ENCODE peak calls at places on chromosome 18, in five cellular contexts. One of them, this sample, is unnamed.

GRCh38 chr18:49794740-49795139 is 18.6 kb downstream of the ACAA2 start:
- DNase-seq in stomach: no peak
- DNase-seq in spleen: no peak
- DNase-seq in suprapubic skin: no peak
- DNase-seq in endothelial cell of umbilical vein: no peak
- DNase-seq in this sample: no peak

GRCh38 chr18:34659579-34660517 is 50.2 kb upstream of the DTNA start:
- DNase-seq in stomach: peak
- DNase-seq in spleen: peak
- DNase-seq in suprapubic skin: peak
- DNase-seq in endothelial cell of umbilical vein: peak
- DNase-seq in this sample: no peak

GRCh38 chr18:58541137-58541788 is 87.6 kb downstream of the ALPK2 start:
- DNase-seq in stomach: no peak
- DNase-seq in spleen: no peak
- DNase-seq in suprapubic skin: no peak
- DNase-seq in endothelial cell of umbilical vein: no peak
- DNase-seq in this sample: no peak

GRCh38 chr18:32439802-32440201 is 30.9 kb downstream of the GAREM1 start:
- DNase-seq in stomach: no peak
- DNase-seq in spleen: no peak
- DNase-seq in suprapubic skin: no peak
- DNase-seq in endothelial cell of umbilical vein: peak
- DNase-seq in this sample: no peak

GRCh38 chr18:44679056-44679911 is 1.4 kb upstream of the SETBP1 start:
- DNase-seq in stomach: peak
- DNase-seq in spleen: peak
- DNase-seq in suprapubic skin: peak
- DNase-seq in endothelial cell of umbilical vein: peak
- DNase-seq in this sample: no peak

GRCh38 chr18:2312440-2312839 is 258.9 kb downstream of the METTL4 start:
- DNase-seq in stomach: no peak
- DNase-seq in spleen: no peak
- DNase-seq in suprapubic skin: no peak
- DNase-seq in endothelial cell of umbilical vein: no peak
- DNase-seq in this sample: no peak

GRCh38 chr18:49238433-49239042 is 221.9 kb downstream of the DYM start:
- DNase-seq in stomach: no peak
- DNase-seq in spleen: no peak
- DNase-seq in suprapubic skin: no peak
- DNase-seq in endothelial cell of umbilical vein: peak
- DNase-seq in this sample: no peak

GRCh38 chr18:54717673-54718435 is 110.4 kb upstream of the RAB27B start:
- DNase-seq in stomach: peak
- DNase-seq in spleen: peak
- DNase-seq in suprapubic skin: no peak
- DNase-seq in endothelial cell of umbilical vein: no peak
- DNase-seq in this sample: no peak

GRCh38 chr18:44954256-44954655 is 273.6 kb downstream of the SETBP1 start:
- DNase-seq in stomach: no peak
- DNase-seq in spleen: no peak
- DNase-seq in suprapubic skin: no peak
- DNase-seq in endothelial cell of umbilical vein: no peak
- DNase-seq in this sample: no peak

GRCh38 chr18:59846814-59847490 is 52.8 kb upstream of the PMAIP1 start:
- DNase-seq in stomach: peak
- DNase-seq in spleen: no peak
- DNase-seq in suprapubic skin: no peak
- DNase-seq in endothelial cell of umbilical vein: peak
- DNase-seq in this sample: no peak

GRCh38 chr18:26258711-26259110 is 32.5 kb downstream of the TAF4B start:
- DNase-seq in stomach: no peak
- DNase-seq in spleen: no peak
- DNase-seq in suprapubic skin: no peak
- DNase-seq in endothelial cell of umbilical vein: no peak
- DNase-seq in this sample: no peak

GRCh38 chr18:34971313-34971712 is 69.9 kb upstream of the MAPRE2 start:
- DNase-seq in stomach: no peak
- DNase-seq in spleen: no peak
- DNase-seq in suprapubic skin: no peak
- DNase-seq in endothelial cell of umbilical vein: no peak
- DNase-seq in this sample: no peak

GRCh38 chr18:58645398-58645797 is 16.5 kb upstream of the ALPK2 start:
- DNase-seq in stomach: no peak
- DNase-seq in spleen: no peak
- DNase-seq in suprapubic skin: no peak
- DNase-seq in endothelial cell of umbilical vein: no peak
- DNase-seq in this sample: peak

GRCh38 chr18:1663879-1664705 is 759.4 kb downstream of the ADCYAP1 start:
- DNase-seq in stomach: peak
- DNase-seq in spleen: peak
- DNase-seq in suprapubic skin: no peak
- DNase-seq in endothelial cell of umbilical vein: peak
- DNase-seq in this sample: no peak

GRCh38 chr18:24514439-24514838 is 54.0 kb downstream of the HRH4 start:
- DNase-seq in stomach: no peak
- DNase-seq in spleen: no peak
- DNase-seq in suprapubic skin: no peak
- DNase-seq in endothelial cell of umbilical vein: peak
- DNase-seq in this sample: no peak

GRCh38 chr18:2002604-2003003 is 568.7 kb downstream of the METTL4 start:
- DNase-seq in stomach: no peak
- DNase-seq in spleen: no peak
- DNase-seq in suprapubic skin: no peak
- DNase-seq in endothelial cell of umbilical vein: no peak
- DNase-seq in this sample: no peak

GRCh38 chr18:51110073-51110797 is 80.2 kb downstream of the SMAD4 start:
- DNase-seq in stomach: peak
- DNase-seq in spleen: peak
- DNase-seq in suprapubic skin: peak
- DNase-seq in endothelial cell of umbilical vein: peak
- DNase-seq in this sample: no peak

GRCh38 chr18:51861041-51861440 is 479.0 kb upstream of the DCC start:
- DNase-seq in stomach: no peak
- DNase-seq in spleen: no peak
- DNase-seq in suprapubic skin: no peak
- DNase-seq in endothelial cell of umbilical vein: no peak
- DNase-seq in this sample: no peak

GRCh38 chr18:74524097-74524496 is 10.2 kb upstream of the CNDP1 start:
- DNase-seq in stomach: peak
- DNase-seq in spleen: peak
- DNase-seq in suprapubic skin: no peak
- DNase-seq in endothelial cell of umbilical vein: peak
- DNase-seq in this sample: no peak

GRCh38 chr18:45962866-45963265 is 4.3 kb downstream of the EPG5 start:
- DNase-seq in stomach: no peak
- DNase-seq in spleen: no peak
- DNase-seq in suprapubic skin: no peak
- DNase-seq in endothelial cell of umbilical vein: no peak
- DNase-seq in this sample: no peak

GRCh38 chr18:49177812-49178211 is 227.0 kb upstream of the SMAD7 start:
- DNase-seq in stomach: no peak
- DNase-seq in spleen: no peak
- DNase-seq in suprapubic skin: no peak
- DNase-seq in endothelial cell of umbilical vein: no peak
- DNase-seq in this sample: no peak

GRCh38 chr18:21300035-21300434 is 58.0 kb downstream of the GREB1L start:
- DNase-seq in stomach: no peak
- DNase-seq in spleen: no peak
- DNase-seq in suprapubic skin: no peak
- DNase-seq in endothelial cell of umbilical vein: no peak
- DNase-seq in this sample: no peak

GRCh38 chr18:23135679-23136325 is 517 bp downstream of the CABLES1 start:
- DNase-seq in stomach: peak
- DNase-seq in spleen: peak
- DNase-seq in suprapubic skin: peak
- DNase-seq in endothelial cell of umbilical vein: no peak
- DNase-seq in this sample: no peak

GRCh38 chr18:56565059-56565458 is 73.3 kb downstream of the TXNL1 start:
- DNase-seq in stomach: no peak
- DNase-seq in spleen: no peak
- DNase-seq in suprapubic skin: no peak
- DNase-seq in endothelial cell of umbilical vein: no peak
- DNase-seq in this sample: no peak

GRCh38 chr18:5584751-5585417 is 41.1 kb upstream of the EPB41L3 start:
- DNase-seq in stomach: no peak
- DNase-seq in spleen: no peak
- DNase-seq in suprapubic skin: no peak
- DNase-seq in endothelial cell of umbilical vein: peak
- DNase-seq in this sample: no peak

GRCh38 chr18:4454548-4455112 is 477 bp downstream of the DLGAP1 start:
- DNase-seq in stomach: no peak
- DNase-seq in spleen: no peak
- DNase-seq in suprapubic skin: no peak
- DNase-seq in endothelial cell of umbilical vein: no peak
- DNase-seq in this sample: no peak

GRCh38 chr18:4450065-4450676 is 4.9 kb downstream of the DLGAP1 start:
- DNase-seq in stomach: no peak
- DNase-seq in spleen: no peak
- DNase-seq in suprapubic skin: no peak
- DNase-seq in endothelial cell of umbilical vein: no peak
- DNase-seq in this sample: no peak

GRCh38 chr18:4453712-4454547 is 1.2 kb downstream of the DLGAP1 start:
- DNase-seq in stomach: no peak
- DNase-seq in spleen: peak
- DNase-seq in suprapubic skin: no peak
- DNase-seq in endothelial cell of umbilical vein: no peak
- DNase-seq in this sample: no peak

GRCh38 chr18:4455113-4455811 is at the start of gene DLGAP1:
- DNase-seq in stomach: peak
- DNase-seq in spleen: peak
- DNase-seq in suprapubic skin: no peak
- DNase-seq in endothelial cell of umbilical vein: no peak
- DNase-seq in this sample: no peak
- TF ChIP-seq POLR2AphosphoS5 in stomach: no peak
- TF ChIP-seq POLR2AphosphoS5 in spleen: peak
- TF ChIP-seq POLR2AphosphoS5 in suprapubic skin: no peak
- TF ChIP-seq POLR2AphosphoS5 in endothelial cell of umbilical vein: no peak
- TF ChIP-seq POLR2AphosphoS5 in this sample: no peak

GRCh38 chr18:79337184-79337583 is 58.5 kb upstream of the NFATC1 start:
- DNase-seq in stomach: no peak
- DNase-seq in spleen: no peak
- DNase-seq in suprapubic skin: no peak
- DNase-seq in endothelial cell of umbilical vein: no peak
- DNase-seq in this sample: peak
- TF ChIP-seq POLR2A in stomach: no peak
- TF ChIP-seq POLR2A in spleen: no peak
- TF ChIP-seq POLR2A in suprapubic skin: no peak
- TF ChIP-seq POLR2A in endothelial cell of umbilical vein: no peak
- TF ChIP-seq POLR2A in this sample: no peak

GRCh38 chr18:8559612-8560011 is 49.6 kb upstream of the RAB12 start:
- DNase-seq in stomach: no peak
- DNase-seq in spleen: no peak
- DNase-seq in suprapubic skin: no peak
- DNase-seq in endothelial cell of umbilical vein: no peak
- DNase-seq in this sample: no peak

GRCh38 chr18:8556424-8556823 is 52.8 kb upstream of the RAB12 start:
- DNase-seq in stomach: no peak
- DNase-seq in spleen: no peak
- DNase-seq in suprapubic skin: no peak
- DNase-seq in endothelial cell of umbilical vein: no peak
- DNase-seq in this sample: no peak

GRCh38 chr18:8562914-8563313 is 46.3 kb upstream of the RAB12 start:
- DNase-seq in stomach: peak
- DNase-seq in spleen: no peak
- DNase-seq in suprapubic skin: no peak
- DNase-seq in endothelial cell of umbilical vein: no peak
- DNase-seq in this sample: no peak

GRCh38 chr18:8562065-8562464 is 47.2 kb upstream of the RAB12 start:
- DNase-seq in stomach: no peak
- DNase-seq in spleen: no peak
- DNase-seq in suprapubic skin: no peak
- DNase-seq in endothelial cell of umbilical vein: no peak
- DNase-seq in this sample: no peak

GRCh38 chr18:8561123-8561905 is 47.9 kb upstream of the RAB12 start:
- DNase-seq in stomach: no peak
- DNase-seq in spleen: no peak
- DNase-seq in suprapubic skin: no peak
- DNase-seq in endothelial cell of umbilical vein: no peak
- DNase-seq in this sample: no peak
- H3K27ac ChIP-seq in stomach: no peak
- H3K27ac ChIP-seq in spleen: no peak
- H3K27ac ChIP-seq in suprapubic skin: no peak
- H3K27ac ChIP-seq in endothelial cell of umbilical vein: no peak
- H3K27ac ChIP-seq in this sample: no peak

GRCh38 chr18:7839548-7839947 is 272.4 kb downstream of the PTPRM start:
- DNase-seq in stomach: no peak
- DNase-seq in spleen: no peak
- DNase-seq in suprapubic skin: no peak
- DNase-seq in endothelial cell of umbilical vein: no peak
- DNase-seq in this sample: no peak

GRCh38 chr18:7846315-7846714 is 279.2 kb downstream of the PTPRM start:
- DNase-seq in stomach: no peak
- DNase-seq in spleen: no peak
- DNase-seq in suprapubic skin: no peak
- DNase-seq in endothelial cell of umbilical vein: no peak
- DNase-seq in this sample: no peak

GRCh38 chr18:7844017-7844416 is 276.9 kb downstream of the PTPRM start:
- DNase-seq in stomach: no peak
- DNase-seq in spleen: no peak
- DNase-seq in suprapubic skin: no peak
- DNase-seq in endothelial cell of umbilical vein: no peak
- DNase-seq in this sample: no peak

GRCh38 chr18:7844418-7844817 is 277.3 kb downstream of the PTPRM start:
- DNase-seq in stomach: no peak
- DNase-seq in spleen: no peak
- DNase-seq in suprapubic skin: no peak
- DNase-seq in endothelial cell of umbilical vein: no peak
- DNase-seq in this sample: no peak

DNA sequence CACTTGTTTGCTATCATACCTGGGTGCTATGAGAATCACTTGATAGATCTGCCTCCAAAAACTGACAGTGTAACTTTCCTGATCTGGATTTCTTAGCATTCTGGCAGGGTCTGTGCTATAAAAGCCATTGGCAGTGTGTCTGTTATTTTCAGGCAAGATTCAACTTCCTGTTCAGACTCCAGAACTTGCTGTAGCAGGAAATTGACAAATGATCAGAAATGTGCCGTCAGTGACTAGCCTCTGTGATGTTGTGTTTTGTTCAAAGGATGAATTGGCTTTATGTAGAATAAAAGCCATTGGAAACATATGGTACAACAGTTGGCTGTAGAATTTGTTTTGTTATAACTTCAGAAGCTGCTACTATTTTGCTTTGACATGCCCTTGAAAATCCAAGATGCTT is 273.3 kb downstream of the PTPRM start:
- DNase-seq in stomach: no peak
- DNase-seq in spleen: no peak
- DNase-seq in suprapubic skin: no peak
- DNase-seq in endothelial cell of umbilical vein: peak
- DNase-seq in this sample: no peak
- TF ChIP-seq POLR2AphosphoS5 in stomach: no peak
- TF ChIP-seq POLR2AphosphoS5 in spleen: no peak
- TF ChIP-seq POLR2AphosphoS5 in suprapubic skin: no peak
- TF ChIP-seq POLR2AphosphoS5 in endothelial cell of umbilical vein: no peak
- TF ChIP-seq POLR2AphosphoS5 in this sample: no peak